ENCODE peak calls at places on chromosomes 16 and 17, in eight cellular contexts. K is brain microvascular endothelial cell, H is stomach, M is endothelial cell, L is prostate gland, Z is body of pancreas, P is nephron progenitor cell, T is AG09309. O is an unnamed sample.

GRCh38 chr16:29811896-29812665 is at the start of gene PRRT2:
- DNase-seq in K (no peak), H (no peak), M (peak; percentile 52), L (peak; percentile 34), Z (peak; percentile 40), P (peak; percentile 88), T (no peak), O (peak; percentile 69)

GRCh38 chr16:19119564-19119963 is 5.8 kb downstream of the ITPRIPL2 start:
- DNase-seq in K (peak; percentile 86), H (no peak), M (no peak), L (no peak), Z (no peak), P (no peak), T (peak; percentile 82), O (no peak)

GRCh38 chr16:31664683-31665482 is 137.2 kb downstream of the AHSP start:
- DNase-seq in K (peak; percentile 0), H (no peak), M (no peak), L (no peak), Z (no peak), P (no peak), T (no peak), O (no peak)

GRCh38 chr16:12062343-12063003 is 85.9 kb downstream of the SNX29 start:
- DNase-seq in K (peak; percentile 79), H (peak; percentile 54), M (no peak), L (no peak), Z (peak; percentile 42), P (no peak), T (peak; percentile 86), O (no peak)

GRCh38 chr16:8173111-8173644 is 417.1 kb downstream of the TMEM114 start:
- DNase-seq in K (peak; percentile 36), H (peak; percentile 71), M (peak; percentile 76), L (peak; percentile 17), Z (peak; percentile 77), P (peak; percentile 81), T (no peak), O (peak; percentile 75)

GRCh38 chr16:28317040-28317880 is 24.9 kb downstream of the SBK1 start:
- DNase-seq in K (peak; percentile 16), H (peak; percentile 65), M (peak; percentile 75), L (peak; percentile 33), Z (peak; percentile 70), P (peak; percentile 75), T (no peak), O (no peak)

GRCh38 chr17:48100160-48100559 is 1.1 kb downstream of the CBX1 start:
- DNase-seq in K (peak; percentile 6), H (no peak), M (no peak), L (no peak), Z (no peak), P (no peak), T (no peak), O (no peak)

GRCh38 chr16:47853635-47854034 is 302.2 kb downstream of the ABCC12 start:
- DNase-seq in K (no peak), H (no peak), M (no peak), L (no peak), Z (no peak), P (no peak), T (no peak), O (no peak)

GRCh38 chr16:66923247-66923851 is 2.0 kb downstream of the RRAD start:
- DNase-seq in K (peak; percentile 56), H (no peak), M (no peak), L (no peak), Z (no peak), P (no peak), T (no peak), O (no peak)

GRCh38 chr16:14527411-14528044 is 102.5 kb downstream of the PARN start:
- DNase-seq in K (no peak), H (no peak), M (no peak), L (no peak), Z (peak; percentile 33), P (no peak), T (peak; percentile 53), O (no peak)

GRCh38 chr17:14838567-14838966 is 426.6 kb downstream of the PMP22 start:
- DNase-seq in K (no peak), H (no peak), M (no peak), L (no peak), Z (no peak), P (no peak), T (no peak), O (no peak)

GRCh38 chr16:8866884-8867482 is 1.8 kb downstream of the CARHSP1 start:
- DNase-seq in K (no peak), H (no peak), M (no peak), L (no peak), Z (peak; percentile 45), P (peak; percentile 36), T (no peak), O (peak; percentile 45)

GRCh38 chr17:69908599-69909368 is 166.2 kb upstream of the KCNJ16 start:
- DNase-seq in K (no peak), H (no peak), M (no peak), L (no peak), Z (no peak), P (no peak), T (no peak), O (no peak)

GRCh38 chr16:12496866-12497265 is 306.8 kb downstream of the CPPED1 start:
- DNase-seq in K (no peak), H (no peak), M (no peak), L (no peak), Z (no peak), P (no peak), T (no peak), O (no peak)

GRCh38 chr16:807345-808251 is 7.1 kb upstream of the GNG13 start:
- DNase-seq in K (peak; percentile 84), H (peak; percentile 95), M (peak; percentile 94), L (peak; percentile 88), Z (peak; percentile 93), P (peak; percentile 84), T (peak; percentile 50), O (peak; percentile 63)

GRCh38 chr16:90002759-90003158 is 16.5 kb downstream of the DBNDD1 start:
- DNase-seq in K (no peak), H (no peak), M (no peak), L (no peak), Z (no peak), P (no peak), T (no peak), O (no peak)

GRCh38 chr17:63478814-63479494 is 2.1 kb downstream of the ACE start:
- DNase-seq in K (peak; percentile 83), H (peak; percentile 88), M (peak; percentile 88), L (peak; percentile 79), Z (peak; percentile 86), P (peak; percentile 79), T (peak; percentile 77), O (peak; percentile 58)

GRCh38 chr16:58393138-58393504 is 850 bp downstream of the GINS3 start:
- DNase-seq in K (no peak), H (no peak), M (no peak), L (no peak), Z (no peak), P (no peak), T (no peak), O (no peak)

GRCh38 chr17:32116937-32117336 is 25.4 kb upstream of the RHOT1 start:
- DNase-seq in K (no peak), H (no peak), M (no peak), L (no peak), Z (no peak), P (no peak), T (no peak), O (no peak)

GRCh38 chr17:34675605-34676004 is 96.2 kb downstream of the TMEM132E start:
- DNase-seq in K (no peak), H (no peak), M (no peak), L (no peak), Z (no peak), P (no peak), T (no peak), O (no peak)

GRCh38 chr17:11006530-11006929 is 168.6 kb upstream of the PIRT start:
- DNase-seq in K (no peak), H (no peak), M (no peak), L (no peak), Z (no peak), P (no peak), T (no peak), O (no peak)

GRCh38 chr17:17772231-17772630 is 64.6 kb downstream of the SREBF1 start:
- DNase-seq in K (no peak), H (no peak), M (no peak), L (no peak), Z (no peak), P (no peak), T (no peak), O (no peak)

DNA sequence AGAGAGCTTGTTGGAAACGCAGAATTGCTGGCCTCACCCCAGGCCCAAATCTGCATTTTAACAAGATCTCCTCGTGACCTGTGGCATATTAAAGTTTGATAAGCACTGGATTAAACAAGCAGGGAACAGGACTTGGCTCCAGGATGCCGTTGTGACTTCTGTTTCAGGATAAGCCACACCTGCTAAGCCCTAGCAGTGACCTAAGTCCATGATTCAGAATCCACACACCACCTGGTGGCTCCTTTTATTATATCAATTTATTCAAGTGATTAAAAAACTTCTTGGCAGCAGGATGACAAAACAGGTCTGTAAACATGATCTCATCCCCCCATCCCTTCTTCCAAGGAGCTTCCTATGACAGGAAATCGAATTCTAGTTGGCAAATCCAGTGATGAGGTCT is 9.1 kb downstream of the NAGPA start:
- DNase-seq in K (no peak), H (peak; percentile 73), M (no peak), L (peak; percentile 16), Z (peak; percentile 70), P (no peak), T (no peak), O (no peak)
- TF ChIP-seq CTCF in K (no peak), H (no peak), M (no peak), L (no peak), Z (peak; percentile 17), P (no peak), T (no peak), O (peak; percentile 14)

DNA sequence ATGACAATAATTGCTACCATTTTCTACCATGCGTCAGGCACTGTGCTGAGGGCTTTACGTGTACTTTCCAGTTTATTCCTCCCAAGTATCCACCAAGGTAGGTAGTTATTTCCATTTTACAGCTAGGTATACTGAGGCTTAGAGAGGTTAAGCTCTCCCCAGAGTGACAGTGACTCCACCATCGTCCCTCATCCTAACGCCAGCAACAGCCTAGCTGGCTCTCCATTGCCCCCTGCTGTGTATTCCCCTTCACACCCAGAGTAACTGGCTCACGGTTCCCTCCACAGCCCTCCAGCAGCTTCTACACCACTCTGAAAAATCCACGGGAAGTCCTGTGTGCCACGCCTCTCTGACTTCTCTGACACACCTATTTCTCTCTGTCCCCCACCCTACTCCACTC is 7.1 kb upstream of the ASGR1 start:
- DNase-seq in K (no peak), H (no peak), M (no peak), L (no peak), Z (no peak), P (no peak), T (no peak), O (no peak)
- TF ChIP-seq CTCF in K (peak; percentile 41), H (no peak), M (no peak), L (no peak), Z (no peak), P (no peak), T (peak; percentile 21), O (no peak)

GRCh38 chr17:82647593-82648164 is 565 bp downstream of the WDR45B start:
- DNase-seq in K (no peak), H (peak; percentile 42), M (peak; percentile 51), L (no peak), Z (peak; percentile 44), P (peak; percentile 60), T (no peak), O (peak; percentile 54)
- TF ChIP-seq CTCF in K (peak; percentile 49), H (no peak), M (no peak), L (no peak), Z (no peak), P (no peak), T (peak; percentile 11), O (no peak)

GRCh38 chr17:30378797-30379302 is at the start of gene CPD:
- DNase-seq in K (peak; percentile 89), H (peak; percentile 99), M (peak; percentile 98), L (peak; percentile 99), Z (peak; percentile 98), P (peak; percentile 98), T (peak; percentile 77), O (peak; percentile 93)
- TF ChIP-seq CTCF in K (no peak), H (no peak), M (peak; percentile 63), L (peak; percentile 37), Z (no peak), P (no peak), T (no peak), O (peak; percentile 83)